ENCODE peak calls at places on chromosomes 7 and 10, in eight cellular contexts. L, N, H, T, Q, F, X and M are unnamed samples.

GRCh38 chr10:88114368-88114767 is 250.9 kb downstream of the PTEN start:
- DNase-seq in L (peak), N (peak), H (no peak), T (peak), Q (peak), F (peak), X (no peak), M (peak)

GRCh38 chr10:59625842-59626522 is 83.7 kb downstream of the SLC16A9 start:
- DNase-seq in L (peak), N (peak), H (peak), T (peak), Q (peak), F (peak), X (peak), M (peak)

GRCh38 chr10:97718659-97719142 is 5.2 kb downstream of the MARVELD1 start:
- DNase-seq in L (peak), N (peak), H (peak), T (no peak), Q (peak), F (no peak), X (no peak), M (peak)

GRCh38 chr7:138919256-138919655 is 61.9 kb downstream of the KIAA1549 start:
- DNase-seq in L (peak), N (no peak), H (no peak), T (no peak), Q (no peak), F (peak), X (no peak), M (no peak)

GRCh38 chr7:150923191-150923590 is 54.9 kb downstream of the KCNH2 start:
- DNase-seq in L (no peak), N (peak), H (peak), T (peak), Q (no peak), F (no peak), X (no peak), M (no peak)

GRCh38 chr10:32091046-32091445 is 34.8 kb upstream of the KIF5B start:
- DNase-seq in L (no peak), N (no peak), H (no peak), T (no peak), Q (no peak), F (no peak), X (no peak), M (no peak)

GRCh38 chr7:128703605-128704004 is 31.5 kb downstream of the GARIN1A start:
- DNase-seq in L (no peak), N (no peak), H (peak), T (no peak), Q (no peak), F (peak), X (no peak), M (no peak)

GRCh38 chr7:80230327-80230726 is 95.7 kb downstream of the GNAI1 start:
- DNase-seq in L (no peak), N (no peak), H (no peak), T (no peak), Q (no peak), F (peak), X (no peak), M (no peak)